ENCODE peak calls at places on chromosomes 1 and 21, in six cellular contexts. I is stomach; Z is body of pancreas; F is heart right ventricle; G is CD8-positive, alpha-beta T cell; B is cardiac muscle cell. C is an unnamed sample.

GRCh38 chr21:32597205-32597604 is 11.9 kb upstream of the TCP10L start:
- DNase-seq in G (no peak), F (no peak), B (no peak), I (no peak), Z (no peak), C (peak)

GRCh38 chr1:208520700-208521099 is 276.5 kb upstream of the PLXNA2 start:
- DNase-seq in Z (no peak), F (no peak), G (no peak), B (no peak), I (no peak), C (no peak)

GRCh38 chr1:6969106-6969505 is 183.9 kb downstream of the CAMTA1 start:
- DNase-seq in G (no peak), B (no peak), I (no peak), F (no peak), Z (no peak), C (no peak)

GRCh38 chr1:232335261-232335660 is 294.7 kb downstream of the SIPA1L2 start:
- DNase-seq in Z (no peak), F (no peak), B (no peak), I (no peak), G (peak), C (no peak)

GRCh38 chr1:167826127-167826526 is 87.8 kb downstream of the ADCY10 start:
- DNase-seq in B (no peak), Z (no peak), F (no peak), G (no peak), I (no peak), C (no peak)

GRCh38 chr1:46110521-46110920 is 21.9 kb downstream of the PIK3R3 start:
- DNase-seq in G (no peak), Z (no peak), I (no peak), F (no peak), B (no peak), C (no peak)

GRCh38 chr1:245956225-245956624 is 550.9 kb downstream of the SMYD3 start:
- DNase-seq in G (peak), I (no peak), B (no peak), Z (no peak), F (no peak), C (no peak)

GRCh38 chr1:207959995-207960745 is 49.2 kb upstream of the CD34 start:
- DNase-seq in I (no peak), Z (no peak), F (no peak), G (no peak), B (no peak), C (no peak)

GRCh38 chr21:44024895-44025353 is 12.8 kb downstream of the TRAPPC10 start:
- DNase-seq in G (no peak), Z (peak), B (no peak), I (no peak), F (peak), C (peak)

GRCh38 chr1:117339866-117340357 is 27.3 kb upstream of the MAN1A2 start:
- DNase-seq in F (no peak), B (peak), Z (peak), I (no peak), G (no peak), C (peak)

GRCh38 chr1:85303440-85304162 is 27.2 kb upstream of the BCL10 start:
- DNase-seq in I (no peak), F (no peak), G (no peak), B (no peak), Z (no peak), C (no peak)

DNA sequence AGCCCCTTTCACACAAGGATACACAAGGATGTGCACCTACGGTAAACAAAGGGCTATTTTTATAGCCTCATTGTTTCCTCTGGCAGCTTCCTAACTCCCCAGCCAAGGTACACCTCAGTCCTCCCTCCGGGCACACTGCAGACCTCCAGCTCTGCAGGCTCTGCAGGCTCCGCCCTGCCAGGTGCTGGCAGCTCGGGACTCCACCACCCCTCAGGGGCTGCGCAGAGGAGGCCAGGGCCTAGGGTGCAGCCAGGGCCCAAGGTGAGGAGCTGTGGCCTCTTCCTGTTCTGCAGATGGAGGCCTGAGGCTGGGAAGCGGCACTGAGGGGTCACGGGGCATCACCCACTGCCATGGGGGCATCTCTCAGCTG is 19.8 kb upstream of the CLSTN1 start:
- DNase-seq in F (no peak), Z (no peak), B (no peak), G (no peak), I (peak), C (no peak)
- H3K4me3 ChIP-seq in F (no peak), Z (no peak), B (no peak), G (no peak), I (no peak), C (no peak)

GRCh38 chr1:201711101-201711597 is 117.8 kb upstream of the IPO9 start:
- DNase-seq in F (no peak), I (no peak), B (no peak), Z (no peak), G (no peak), C (no peak)

GRCh38 chr1:201708691-201709090 is 120.3 kb upstream of the IPO9 start:
- DNase-seq in B (no peak), F (no peak), I (no peak), G (no peak), Z (no peak), C (no peak)

GRCh38 chr1:201710632-201711031 is 118.3 kb upstream of the IPO9 start:
- DNase-seq in I (no peak), B (no peak), F (no peak), Z (no peak), G (no peak), C (no peak)

GRCh38 chr1:201708085-201708512 is 120.9 kb upstream of the IPO9 start:
- DNase-seq in G (no peak), Z (no peak), F (no peak), I (no peak), B (no peak), C (peak)

DNA sequence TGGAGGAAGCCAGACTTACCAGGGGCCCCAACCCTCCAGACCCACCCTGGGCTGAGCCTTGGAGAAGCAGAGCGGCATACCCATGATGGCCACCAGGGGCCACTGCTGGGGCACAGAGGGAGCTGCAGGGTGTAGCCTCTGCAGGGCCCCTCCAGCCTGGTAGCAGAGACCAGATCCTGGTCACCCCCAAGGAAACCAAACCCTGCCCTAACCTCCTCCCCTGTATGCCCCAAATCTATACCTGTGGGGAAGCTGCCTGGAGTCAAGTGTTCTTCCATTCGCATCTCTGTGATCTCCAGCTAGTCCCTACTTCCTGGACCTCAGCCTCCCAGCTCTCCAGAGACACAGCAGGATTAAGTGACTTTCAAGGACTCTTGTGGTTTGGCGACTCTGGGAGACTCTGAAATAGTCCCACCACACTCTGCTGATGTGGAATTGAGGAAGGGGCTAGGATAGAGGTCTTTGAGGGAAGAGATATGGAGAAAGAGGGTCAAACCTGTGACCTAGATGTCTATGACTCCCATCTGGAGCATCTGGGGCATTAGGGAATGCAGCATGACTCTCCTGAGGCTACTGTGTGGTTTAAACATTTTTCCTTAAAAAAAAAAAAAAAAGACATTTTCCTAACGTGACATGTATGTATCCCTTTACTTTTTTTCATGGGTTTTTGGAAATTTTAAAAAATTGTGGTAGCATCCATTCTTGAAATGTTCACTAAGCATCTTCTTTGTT is 119.2 kb upstream of the IPO9 start:
- DNase-seq in Z (peak), G (peak), F (peak), B (peak), I (peak), C (peak)
- H3K4me3 ChIP-seq in Z (no peak), G (no peak), F (no peak), B (no peak), I (no peak), C (no peak)

GRCh38 chr1:223843934-223844333 is 1.8 kb downstream of the TP53BP2 start:
- DNase-seq in G (no peak), F (no peak), I (no peak), Z (no peak), B (no peak), C (no peak)
- H3K4me3 ChIP-seq in G (peak), F (peak), I (peak), Z (no peak), B (peak), C (peak)

GRCh38 chr1:206721454-206721853 is 36.7 kb downstream of the MAPKAPK2 start:
- DNase-seq in Z (no peak), I (no peak), B (no peak), F (no peak), G (no peak), C (no peak)
- H3K4me3 ChIP-seq in Z (no peak), I (no peak), B (no peak), F (no peak), G (no peak), C (no peak)

DNA sequence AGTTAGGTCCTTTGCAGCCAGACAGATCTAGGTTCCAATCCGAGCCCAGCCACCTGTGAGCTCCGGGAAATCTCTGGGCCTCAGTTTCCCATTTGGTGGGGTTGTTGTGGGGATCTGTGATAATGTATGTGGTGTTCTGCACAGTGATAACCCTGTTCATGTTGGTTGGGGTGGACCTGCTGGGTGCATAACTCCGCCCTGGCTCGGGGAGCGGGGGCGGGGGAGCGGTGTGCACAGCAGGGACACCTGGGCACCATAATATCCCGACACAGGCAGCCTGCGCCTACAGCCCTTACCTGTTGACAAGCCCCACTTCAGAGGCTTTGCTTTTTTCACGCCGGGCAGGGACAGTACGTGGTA is 48.0 kb upstream of the ACOT11 start:
- DNase-seq in I (no peak), B (no peak), Z (peak), G (no peak), F (no peak), C (no peak)
- H3K4me3 ChIP-seq in I (peak), B (no peak), Z (no peak), G (peak), F (peak), C (no peak)

GRCh38 chr1:163069655-163070277 is 605 bp downstream of the RGS4 start:
- DNase-seq in I (no peak), F (no peak), G (no peak), B (no peak), Z (no peak), C (no peak)
- H3K4me3 ChIP-seq in I (peak), F (peak), G (no peak), B (peak), Z (no peak), C (peak)

DNA sequence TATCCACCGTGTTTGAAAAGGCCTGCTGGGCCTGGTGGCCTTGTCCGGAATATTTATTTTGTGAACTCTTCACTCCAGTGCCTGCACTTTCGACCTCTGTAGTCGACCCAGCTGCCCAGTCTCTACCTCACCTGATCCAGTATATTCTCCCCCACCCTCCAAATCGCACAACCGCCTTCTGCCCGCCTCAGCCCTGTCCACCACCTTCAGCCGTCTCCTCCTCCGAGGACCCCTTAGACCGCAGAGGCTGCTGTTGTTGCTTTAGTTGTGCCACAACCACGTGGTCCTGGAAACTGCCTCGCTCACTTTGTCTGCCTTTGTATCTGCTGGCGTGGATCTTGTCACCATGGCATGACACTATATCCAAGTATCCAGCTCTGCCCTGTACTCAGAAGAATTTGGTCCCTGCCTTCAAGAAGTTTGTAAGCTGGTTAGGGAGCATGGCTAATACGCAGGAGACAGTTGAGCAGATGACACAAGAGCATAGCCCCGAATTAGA is 1.4 kb downstream of the PHGDH start:
- DNase-seq in B (peak), F (no peak), G (no peak), I (no peak), Z (peak), C (peak)
- H3K4me3 ChIP-seq in B (peak), F (peak), G (peak), I (peak), Z (no peak), C (peak)

GRCh38 chr1:51100264-51100880 is 1.7 kb upstream of the C1orf185 start:
- DNase-seq in Z (no peak), G (no peak), B (no peak), F (no peak), I (no peak), C (no peak)
- H3K4me3 ChIP-seq in Z (no peak), G (no peak), B (no peak), F (no peak), I (no peak), C (no peak)

GRCh38 chr1:112937495-112937894 is 18.5 kb downstream of the SLC16A1 start:
- DNase-seq in B (no peak), Z (no peak), F (no peak), G (no peak), I (no peak), C (peak)
- H3K4me3 ChIP-seq in B (no peak), Z (no peak), F (no peak), G (no peak), I (no peak), C (no peak)

GRCh38 chr1:230747139-230747730 is at the start of gene CAPN9:
- DNase-seq in I (peak), G (no peak), F (no peak), B (no peak), Z (no peak), C (no peak)
- H3K4me3 ChIP-seq in I (peak), G (no peak), F (no peak), B (no peak), Z (no peak), C (no peak)